ENCODE peak calls at places on chromosomes 6 and 20, in four cellular contexts. One of them, this sample, is unnamed.

GRCh38 chr6:24522090-24522820 is 27.5 kb downstream of the ALDH5A1 start:
- DNase-seq in left lung: no peak
- DNase-seq in adrenal gland: no peak
- DNase-seq in A549: no peak
- DNase-seq in this sample: no peak

GRCh38 chr6:163349001-163349680 is 65.4 kb upstream of the QKI start:
- DNase-seq in left lung: no peak
- DNase-seq in adrenal gland: no peak
- DNase-seq in A549: no peak
- DNase-seq in this sample: no peak

GRCh38 chr6:149122850-149123821 is 194.4 kb upstream of the TAB2 start:
- DNase-seq in left lung: no peak
- DNase-seq in adrenal gland: no peak
- DNase-seq in A549: no peak
- DNase-seq in this sample: peak; percentile 13

GRCh38 chr6:143457563-143458359 is 7.2 kb downstream of the PEX3 start:
- DNase-seq in left lung: no peak
- DNase-seq in adrenal gland: no peak
- DNase-seq in A549: no peak
- DNase-seq in this sample: peak; percentile 2

GRCh38 chr20:63695419-63696310 is 787 bp upstream of the TNFRSF6B start:
- DNase-seq in left lung: no peak
- DNase-seq in adrenal gland: peak; percentile 18
- DNase-seq in A549: no peak
- DNase-seq in this sample: no peak

GRCh38 chr6:138250513-138251247 is 32.4 kb upstream of the PBOV1 start:
- DNase-seq in left lung: peak; percentile 67
- DNase-seq in adrenal gland: peak; percentile 87
- DNase-seq in A549: no peak
- DNase-seq in this sample: no peak

GRCh38 chr6:13400772-13401171 is 72.4 kb upstream of the TBC1D7 start:
- DNase-seq in left lung: no peak
- DNase-seq in adrenal gland: no peak
- DNase-seq in A549: no peak
- DNase-seq in this sample: peak; percentile 22

GRCh38 chr6:121748376-121748775 is 312.9 kb downstream of the GJA1 start:
- DNase-seq in left lung: no peak
- DNase-seq in adrenal gland: no peak
- DNase-seq in A549: no peak
- DNase-seq in this sample: no peak

GRCh38 chr20:2820896-2821869 is 5.0 kb downstream of the TMEM239 start:
- DNase-seq in left lung: no peak
- DNase-seq in adrenal gland: peak; percentile 13
- DNase-seq in A549: no peak
- DNase-seq in this sample: no peak

GRCh38 chr6:126804255-126805064 is 314.0 kb upstream of the RSPO3 start:
- DNase-seq in left lung: no peak
- DNase-seq in adrenal gland: no peak
- DNase-seq in A549: peak; percentile 8
- DNase-seq in this sample: peak; percentile 20

GRCh38 chr20:46638367-46639274 is 12.6 kb downstream of the SLC13A3 start:
- DNase-seq in left lung: no peak
- DNase-seq in adrenal gland: no peak
- DNase-seq in A549: no peak
- DNase-seq in this sample: no peak

GRCh38 chr6:14372738-14373484 is 255.3 kb downstream of the CD83 start:
- DNase-seq in left lung: no peak
- DNase-seq in adrenal gland: no peak
- DNase-seq in A549: no peak
- DNase-seq in this sample: peak; percentile 35

GRCh38 chr6:3324262-3324942 is 65.7 kb downstream of the PSMG4 start:
- DNase-seq in left lung: peak; percentile 61
- DNase-seq in adrenal gland: peak; percentile 34
- DNase-seq in A549: peak; percentile 73
- DNase-seq in this sample: no peak

GRCh38 chr20:47652794-47653193 is 132.5 kb downstream of the SULF2 start:
- DNase-seq in left lung: no peak
- DNase-seq in adrenal gland: no peak
- DNase-seq in A549: no peak
- DNase-seq in this sample: no peak

GRCh38 chr6:1773697-1774096 is 164.0 kb downstream of the FOXC1 start:
- DNase-seq in left lung: no peak
- DNase-seq in adrenal gland: no peak
- DNase-seq in A549: no peak
- DNase-seq in this sample: no peak

GRCh38 chr20:3766381-3766780 is 1.2 kb downstream of the ADISSP start:
- DNase-seq in left lung: no peak
- DNase-seq in adrenal gland: no peak
- DNase-seq in A549: no peak
- DNase-seq in this sample: no peak

GRCh38 chr6:22838346-22838745 is 269.0 kb downstream of the HDGFL1 start:
- DNase-seq in left lung: no peak
- DNase-seq in adrenal gland: no peak
- DNase-seq in A549: no peak
- DNase-seq in this sample: no peak

GRCh38 chr6:148720897-148721296 is 25.9 kb upstream of the UST start:
- DNase-seq in left lung: no peak
- DNase-seq in adrenal gland: no peak
- DNase-seq in A549: no peak
- DNase-seq in this sample: no peak

GRCh38 chr20:52145587-52145986 is 46.0 kb downstream of the ZFP64 start:
- DNase-seq in left lung: no peak
- DNase-seq in adrenal gland: no peak
- DNase-seq in A549: no peak
- DNase-seq in this sample: no peak

GRCh38 chr20:13017883-13018535 is 9.2 kb downstream of the SPTLC3 start:
- DNase-seq in left lung: no peak
- DNase-seq in adrenal gland: no peak
- DNase-seq in A549: no peak
- DNase-seq in this sample: no peak

GRCh38 chr20:62675156-62675871 is 33.0 kb downstream of the SLCO4A1 start:
- DNase-seq in left lung: peak; percentile 55
- DNase-seq in adrenal gland: no peak
- DNase-seq in A549: no peak
- DNase-seq in this sample: no peak

GRCh38 chr6:97294451-97294850 is 11.4 kb upstream of the MMS22L start:
- DNase-seq in left lung: no peak
- DNase-seq in adrenal gland: no peak
- DNase-seq in A549: no peak
- DNase-seq in this sample: no peak

GRCh38 chr6:73969982-73970960 is 274.3 kb downstream of the CD109 start:
- DNase-seq in left lung: no peak
- DNase-seq in adrenal gland: no peak
- DNase-seq in A549: peak; percentile 10
- DNase-seq in this sample: no peak

GRCh38 chr6:57324538-57324937 is 7.1 kb downstream of the PRIM2 start:
- DNase-seq in left lung: no peak
- DNase-seq in adrenal gland: no peak
- DNase-seq in A549: no peak
- DNase-seq in this sample: no peak

GRCh38 chr6:156345700-156346099 is 431.5 kb upstream of the ARID1B start:
- DNase-seq in left lung: no peak
- DNase-seq in adrenal gland: no peak
- DNase-seq in A549: no peak
- DNase-seq in this sample: no peak

GRCh38 chr20:63171991-63172390 is 43.9 kb downstream of the YTHDF1 start:
- DNase-seq in left lung: no peak
- DNase-seq in adrenal gland: no peak
- DNase-seq in A549: no peak
- DNase-seq in this sample: no peak

GRCh38 chr6:44270526-44271405 is 516 bp downstream of the TMEM151B start:
- DNase-seq in left lung: no peak
- DNase-seq in adrenal gland: no peak
- DNase-seq in A549: no peak
- DNase-seq in this sample: no peak

GRCh38 chr20:2230671-2231488 is 64.9 kb upstream of the TGM3 start:
- DNase-seq in left lung: no peak
- DNase-seq in adrenal gland: no peak
- DNase-seq in A549: no peak
- DNase-seq in this sample: peak; percentile 27

GRCh38 chr6:71706523-71706922 is 179.8 kb upstream of the RIMS1 start:
- DNase-seq in left lung: no peak
- DNase-seq in adrenal gland: no peak
- DNase-seq in A549: no peak
- DNase-seq in this sample: no peak

GRCh38 chr6:79687759-79688158 is 56.6 kb downstream of the SH3BGRL2 start:
- DNase-seq in left lung: no peak
- DNase-seq in adrenal gland: no peak
- DNase-seq in A549: no peak
- DNase-seq in this sample: peak; percentile 75

GRCh38 chr20:37935435-37935834 is 32.5 kb downstream of the VSTM2L start:
- DNase-seq in left lung: no peak
- DNase-seq in adrenal gland: no peak
- DNase-seq in A549: no peak
- DNase-seq in this sample: no peak

GRCh38 chr6:169689247-169689646 is 12.6 kb downstream of the WDR27 start:
- DNase-seq in left lung: no peak
- DNase-seq in adrenal gland: no peak
- DNase-seq in A549: no peak
- DNase-seq in this sample: no peak

GRCh38 chr6:143803769-143804540 is 39.2 kb upstream of the LTV1 start:
- DNase-seq in left lung: no peak
- DNase-seq in adrenal gland: no peak
- DNase-seq in A549: no peak
- DNase-seq in this sample: no peak

GRCh38 chr6:33823806-33824205 is 20.0 kb upstream of the MLN start:
- DNase-seq in left lung: no peak
- DNase-seq in adrenal gland: no peak
- DNase-seq in A549: no peak
- DNase-seq in this sample: no peak

GRCh38 chr20:39851459-39851858 is 837.6 kb downstream of the MAFB start:
- DNase-seq in left lung: no peak
- DNase-seq in adrenal gland: no peak
- DNase-seq in A549: no peak
- DNase-seq in this sample: no peak

GRCh38 chr6:142378138-142378875 is 76.5 kb downstream of the ADGRG6 start:
- DNase-seq in left lung: no peak
- DNase-seq in adrenal gland: no peak
- DNase-seq in A549: no peak
- DNase-seq in this sample: no peak
- H3K4me1 ChIP-seq in left lung: peaks cover 12% of the 10 kb centered on the region
- H3K4me1 ChIP-seq in adrenal gland: no peaks in the 10 kb centered on the region
- H3K4me1 ChIP-seq in A549: peaks cover 87% of the 10 kb centered on the region
- H3K4me1 ChIP-seq in this sample: peaks cover 14% of the 10 kb centered on the region

GRCh38 chr6:136262940-136263339 is 12.8 kb upstream of the MTFR2 start:
- DNase-seq in left lung: no peak
- DNase-seq in adrenal gland: no peak
- DNase-seq in A549: no peak
- DNase-seq in this sample: no peak

GRCh38 chr6:136265101-136265500 is 15.0 kb upstream of the MTFR2 start:
- DNase-seq in left lung: no peak
- DNase-seq in adrenal gland: no peak
- DNase-seq in A549: no peak
- DNase-seq in this sample: no peak
- H3K4me3 ChIP-seq in left lung: no peak overlapping the region
- H3K4me3 ChIP-seq in adrenal gland: no peak overlapping the region
- H3K4me3 ChIP-seq in A549: no peak overlapping the region
- H3K4me3 ChIP-seq in this sample: no peak overlapping the region

DNA sequence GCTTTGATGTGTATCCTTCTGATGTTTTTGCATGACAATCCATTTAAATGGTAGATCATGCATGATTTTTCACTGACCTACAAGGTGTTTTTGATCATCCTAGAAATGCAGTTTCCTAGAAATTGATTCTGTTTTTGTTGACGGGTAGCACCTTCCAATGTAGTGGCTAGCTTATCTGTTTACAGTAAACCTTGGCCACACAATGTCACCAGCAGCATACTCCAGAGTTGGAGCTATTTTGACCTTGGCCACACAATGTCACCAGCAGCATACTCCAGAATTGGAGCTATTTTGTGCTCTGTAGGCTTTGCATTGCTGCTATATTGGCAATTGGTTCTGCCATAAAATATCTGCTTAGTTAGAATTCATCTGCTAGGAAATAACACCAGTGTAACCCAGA is 74.6 kb upstream of the NAA20 start:
- DNase-seq in left lung: no peak
- DNase-seq in adrenal gland: no peak
- DNase-seq in A549: no peak
- DNase-seq in this sample: no peak
- H3K27ac ChIP-seq in left lung: peak overlapping the region; percentile 27
- H3K27ac ChIP-seq in adrenal gland: no peak overlapping the region
- H3K27ac ChIP-seq in A549: no peak overlapping the region
- H3K27ac ChIP-seq in this sample: no peak overlapping the region

GRCh38 chr6:42370323-42370985 is 81.3 kb downstream of the TRERF1 start:
- DNase-seq in left lung: no peak
- DNase-seq in adrenal gland: no peak
- DNase-seq in A549: no peak
- DNase-seq in this sample: no peak

GRCh38 chr6:42372699-42373098 is 79.0 kb downstream of the TRERF1 start:
- DNase-seq in left lung: no peak
- DNase-seq in adrenal gland: no peak
- DNase-seq in A549: no peak
- DNase-seq in this sample: no peak

GRCh38 chr6:42375905-42376304 is 75.8 kb downstream of the TRERF1 start:
- DNase-seq in left lung: no peak
- DNase-seq in adrenal gland: no peak
- DNase-seq in A549: no peak
- DNase-seq in this sample: no peak

GRCh38 chr6:42375007-42375635 is 76.6 kb downstream of the TRERF1 start:
- DNase-seq in left lung: no peak
- DNase-seq in adrenal gland: no peak
- DNase-seq in A549: no peak
- DNase-seq in this sample: no peak

DNA sequence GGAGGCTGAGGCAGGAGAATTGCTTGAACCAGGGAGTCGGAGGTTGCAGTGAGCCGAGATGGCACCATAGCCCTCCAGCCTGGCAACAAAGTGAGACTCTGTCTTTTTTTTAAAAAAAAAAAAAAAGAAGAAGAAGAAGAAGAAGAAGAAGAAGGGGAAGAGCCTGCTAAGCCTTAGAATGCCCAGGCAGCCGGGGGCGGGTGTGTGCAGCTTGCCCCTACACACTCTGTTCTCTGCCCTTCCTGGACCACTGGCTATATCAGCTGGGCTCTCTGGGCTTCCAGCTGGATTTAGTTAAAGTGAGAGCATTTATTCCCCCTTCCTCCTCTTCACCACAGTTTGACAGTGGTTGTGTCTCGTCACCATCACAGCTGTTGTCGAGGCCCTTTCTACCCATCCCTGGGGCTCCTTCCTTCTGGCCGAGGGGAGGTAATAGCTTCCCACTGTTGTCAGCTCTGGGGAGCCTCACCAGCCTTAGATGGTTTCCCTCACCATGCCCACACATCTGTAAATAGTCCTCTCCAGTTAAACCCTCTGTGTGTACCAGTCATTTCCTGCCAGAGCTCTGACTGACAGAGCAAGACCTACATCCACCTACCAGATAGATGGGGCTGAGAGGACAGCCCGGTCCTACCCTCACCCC is 77.6 kb downstream of the TRERF1 start:
- DNase-seq in left lung: no peak
- DNase-seq in adrenal gland: no peak
- DNase-seq in A549: no peak
- DNase-seq in this sample: no peak
- H3K4me1 ChIP-seq in left lung: no peaks in the 10 kb centered on the region
- H3K4me1 ChIP-seq in adrenal gland: no peaks in the 10 kb centered on the region
- H3K4me1 ChIP-seq in A549: peaks cover 6% of the 10 kb centered on the region
- H3K4me1 ChIP-seq in this sample: no peaks in the 10 kb centered on the region

This sample was measured in small intestine.